ENCODE peak calls at places on chromosomes 7 and 10, in six cellular contexts. K is mucosa of gallbladder, S is stomach, Z is foreskin melanocyte, E is germinal center, J is A172. B is an unnamed sample.

GRCh38 chr7:64314493-64315020 is 796 bp downstream of the ZNF736 start:
- DNase-seq in K (no peak), S (no peak), Z (no peak), E (no peak), J (no peak), B (no peak)

GRCh38 chr10:61024801-61025201 is 80.8 kb upstream of the RHOBTB1 start:
- DNase-seq in K (no peak), S (no peak), Z (peak), E (no peak), J (peak), B (no peak)

GRCh38 chr10:43308986-43309385 is 42.1 kb upstream of the RASGEF1A start:
- DNase-seq in K (peak), S (no peak), Z (peak), E (no peak), J (no peak), B (no peak)

GRCh38 chr7:93985101-93985500 is 19.1 kb downstream of the BET1 start:
- DNase-seq in K (no peak), S (no peak), Z (no peak), E (no peak), J (no peak), B (no peak)

GRCh38 chr10:21907436-21907835 is 96.1 kb downstream of the DNAJC1 start:
- DNase-seq in K (no peak), S (no peak), Z (no peak), E (no peak), J (no peak), B (no peak)

GRCh38 chr7:26348234-26348851 is 56.7 kb downstream of the SNX10 start:
- DNase-seq in K (no peak), S (no peak), Z (no peak), E (no peak), J (no peak), B (no peak)

GRCh38 chr7:148708026-148708685 is 9.5 kb downstream of the CUL1 start:
- DNase-seq in K (no peak), S (no peak), Z (no peak), E (no peak), J (no peak), B (no peak)

GRCh38 chr10:22615101-22615500 is 99.3 kb downstream of the PIP4K2A start:
- DNase-seq in K (no peak), S (no peak), Z (no peak), E (no peak), J (no peak), B (no peak)

GRCh38 chr7:41292457-41292856 is 410.4 kb downstream of the INHBA start:
- DNase-seq in K (no peak), S (no peak), Z (no peak), E (no peak), J (peak), B (no peak)

GRCh38 chr7:157008-157310 is 35.4 kb upstream of the FAM20C start:
- DNase-seq in K (no peak), S (no peak), Z (no peak), E (no peak), J (no peak), B (no peak)

GRCh38 chr7:138510003-138510402 is 49.9 kb downstream of the TRIM24 start:
- DNase-seq in K (no peak), S (no peak), Z (no peak), E (no peak), J (no peak), B (no peak)

GRCh38 chr10:34437897-34438296 is 377.2 kb downstream of the PARD3 start:
- DNase-seq in K (no peak), S (no peak), Z (no peak), E (no peak), J (no peak), B (no peak)

GRCh38 chr7:54538122-54538521 is 4.1 kb upstream of the VSTM2A start:
- DNase-seq in K (no peak), S (no peak), Z (no peak), E (no peak), J (no peak), B (no peak)

GRCh38 chr10:59079386-59080226 is 96.8 kb upstream of the PHYHIPL start:
- DNase-seq in K (no peak), S (no peak), Z (peak), E (no peak), J (peak), B (no peak)

GRCh38 chr10:15453921-15454320 is 82.8 kb upstream of the FAM171A1 start:
- DNase-seq in K (no peak), S (no peak), Z (no peak), E (no peak), J (no peak), B (no peak)

GRCh38 chr7:74027683-74028320 is at the start of gene ELN:
- DNase-seq in K (peak), S (peak), Z (no peak), E (no peak), J (no peak), B (peak)

GRCh38 chr10:128859738-128860386 is 607.2 kb upstream of the MGMT start:
- DNase-seq in K (peak), S (peak), Z (no peak), E (peak), J (peak), B (no peak)

GRCh38 chr7:91408388-91409154 is 144.3 kb downstream of the FZD1 start:
- DNase-seq in K (no peak), S (no peak), Z (no peak), E (no peak), J (no peak), B (no peak)

GRCh38 chr10:124619195-124619594 is 125.0 kb downstream of the FAM53B start:
- DNase-seq in K (peak), S (peak), Z (no peak), E (peak), J (no peak), B (peak)

GRCh38 chr7:116984917-116985316 is 31.6 kb downstream of the ST7 start:
- DNase-seq in K (no peak), S (no peak), Z (no peak), E (peak), J (peak), B (no peak)

GRCh38 chr7:132666076-132666775 is 90.0 kb upstream of the PLXNA4 start:
- DNase-seq in K (no peak), S (no peak), Z (no peak), E (no peak), J (no peak), B (no peak)

GRCh38 chr7:155209920-155210319 is 87.8 kb upstream of the INSIG1 start:
- DNase-seq in K (no peak), S (no peak), Z (no peak), E (no peak), J (no peak), B (no peak)

GRCh38 chr7:100034871-100035510 is 14.6 kb upstream of the ZSCAN21 start:
- DNase-seq in K (no peak), S (no peak), Z (peak), E (no peak), J (peak), B (no peak)

GRCh38 chr10:126895214-126895781 is 9.9 kb upstream of the DOCK1 start:
- DNase-seq in K (no peak), S (peak), Z (no peak), E (no peak), J (no peak), B (no peak)

GRCh38 chr10:27745719-27746363 is at the start of gene MKX:
- DNase-seq in K (peak), S (peak), Z (no peak), E (no peak), J (no peak), B (peak)

GRCh38 chr7:5143106-5143505 is 46.9 kb upstream of the WIPI2 start:
- DNase-seq in K (no peak), S (no peak), Z (no peak), E (no peak), J (no peak), B (no peak)

GRCh38 chr10:108393111-108393510 is 1228.6 kb upstream of the SORCS1 start:
- DNase-seq in K (no peak), S (peak), Z (peak), E (no peak), J (peak), B (no peak)

GRCh38 chr10:129764011-129764900 is 199.8 kb downstream of the EBF3 start:
- DNase-seq in K (no peak), S (peak), Z (no peak), E (no peak), J (no peak), B (no peak)

GRCh38 chr10:6995846-6996245 is 415.0 kb downstream of the SFMBT2 start:
- DNase-seq in K (no peak), S (no peak), Z (no peak), E (no peak), J (no peak), B (no peak)

GRCh38 chr7:28165971-28166955 is 14.3 kb downstream of the JAZF1 start:
- DNase-seq in K (no peak), S (no peak), Z (no peak), E (no peak), J (peak), B (no peak)

GRCh38 chr10:6802762-6803428 is 222.8 kb upstream of the PRKCQ start:
- DNase-seq in K (no peak), S (no peak), Z (no peak), E (no peak), J (no peak), B (no peak)

GRCh38 chr10:94062611-94063010 is 68.9 kb downstream of the PLCE1 start:
- DNase-seq in K (no peak), S (no peak), Z (no peak), E (no peak), J (no peak), B (no peak)

B was measured in prostate gland.